ENCODE peak calls at places on chromosomes 11 and 22, in six cellular contexts. U is effector memory CD8-positive, alpha-beta T cell; V is CD8-positive, alpha-beta T cell; T is CD8-positive, alpha-beta memory T cell; Y is left lobe of liver; N is AML-193. H is an unnamed sample.

GRCh38 chr11:68970921-68971636 is 9.7 kb downstream of the MRGPRD start:
- DNase-seq in U (no peak), V (no peak), T (no peak), Y (no peak), N (no peak), H (no peak)

GRCh38 chr11:12066799-12067508 is 43.4 kb upstream of the MICAL2 start:
- DNase-seq in U (no peak), V (no peak), T (no peak), Y (no peak), N (peak), H (no peak)

GRCh38 chr11:9092846-9093778 is 1.7 kb upstream of the SCUBE2 start:
- DNase-seq in U (no peak), V (no peak), T (no peak), Y (no peak), N (peak), H (peak)

GRCh38 chr11:40168461-40168860 is 1291.0 kb downstream of the LRRC4C start:
- DNase-seq in U (no peak), V (no peak), T (no peak), Y (no peak), N (no peak), H (no peak)

GRCh38 chr11:109956124-109956793 is 136.9 kb upstream of the ZC3H12C start:
- DNase-seq in U (no peak), V (no peak), T (no peak), Y (no peak), N (no peak), H (no peak)

GRCh38 chr11:843818-844692 is 1.4 kb downstream of the TSPAN4 start:
- DNase-seq in U (no peak), V (no peak), T (no peak), Y (peak), N (peak), H (peak)

GRCh38 chr22:35995772-35996171 is 32.9 kb downstream of the RBFOX2 start:
- DNase-seq in U (no peak), V (no peak), T (no peak), Y (no peak), N (no peak), H (no peak)

GRCh38 chr11:94734563-94735275 is 33.4 kb upstream of the AMOTL1 start:
- DNase-seq in U (no peak), V (no peak), T (no peak), Y (no peak), N (no peak), H (no peak)

GRCh38 chr11:32433249-32434115 is 1.9 kb downstream of the WT1 start:
- DNase-seq in U (no peak), V (no peak), T (no peak), Y (no peak), N (no peak), H (no peak)

GRCh38 chr11:789951-790350 is at the start of gene CEND1:
- DNase-seq in U (no peak), V (no peak), T (no peak), Y (peak), N (no peak), H (no peak)

GRCh38 chr11:44010789-44011251 is 37.0 kb upstream of the ACCSL start:
- DNase-seq in U (no peak), V (no peak), T (no peak), Y (no peak), N (no peak), H (peak)

GRCh38 chr22:23604939-23605712 is 25.0 kb upstream of the IGLL1 start:
- DNase-seq in U (no peak), V (no peak), T (no peak), Y (no peak), N (no peak), H (no peak)

GRCh38 chr22:24175160-24175808 is 6.0 kb upstream of the SUSD2 start:
- DNase-seq in U (peak), V (peak), T (peak), Y (peak), N (peak), H (peak)

GRCh38 chr22:24420072-24420976 is 7.1 kb upstream of the ADORA2A start:
- DNase-seq in U (no peak), V (no peak), T (no peak), Y (peak), N (no peak), H (no peak)

GRCh38 chr11:346529-346928 is 22.8 kb upstream of the B4GALNT4 start:
- DNase-seq in U (no peak), V (no peak), T (no peak), Y (no peak), N (no peak), H (no peak)

GRCh38 chr11:7512525-7513209 is 1.1 kb upstream of the PPFIBP2 start:
- DNase-seq in U (no peak), V (peak), T (no peak), Y (peak), N (peak), H (peak)

GRCh38 chr11:10902301-10902700 is 44.4 kb upstream of the ZBED5 start:
- DNase-seq in U (no peak), V (no peak), T (no peak), Y (no peak), N (peak), H (no peak)

GRCh38 chr11:107576497-107577086 is 11.1 kb upstream of the ALKBH8 start:
- DNase-seq in U (peak), V (peak), T (peak), Y (no peak), N (peak), H (peak)

GRCh38 chr22:50259302-50259701 is 2.2 kb downstream of the MAPK12 start:
- DNase-seq in U (no peak), V (no peak), T (no peak), Y (no peak), N (no peak), H (no peak)

GRCh38 chr11:27563201-27563600 is 56.6 kb upstream of the LIN7C start:
- DNase-seq in U (no peak), V (no peak), T (no peak), Y (no peak), N (no peak), H (no peak)

GRCh38 chr11:93491941-93492340 is 51.2 kb downstream of the SMCO4 start:
- DNase-seq in U (no peak), V (no peak), T (no peak), Y (no peak), N (no peak), H (no peak)

GRCh38 chr22:46754110-46754799 is 8.2 kb upstream of the TBC1D22A start:
- DNase-seq in U (no peak), V (peak), T (no peak), Y (peak), N (peak), H (no peak)

GRCh38 chr22:23397618-23398567 is 182.2 kb downstream of the IGLL1 start:
- DNase-seq in U (no peak), V (no peak), T (no peak), Y (peak), N (no peak), H (no peak)

GRCh38 chr11:20109731-20110445 is 50.4 kb downstream of the DBX1 start:
- DNase-seq in U (no peak), V (no peak), T (no peak), Y (no peak), N (no peak), H (no peak)

GRCh38 chr11:86678296-86678695 is 5.9 kb upstream of the ME3 start:
- DNase-seq in U (no peak), V (no peak), T (no peak), Y (no peak), N (no peak), H (no peak)

GRCh38 chr22:29233503-29233902 is 27.8 kb downstream of the EMID1 start:
- DNase-seq in U (no peak), V (no peak), T (no peak), Y (no peak), N (no peak), H (no peak)

GRCh38 chr22:30932661-30933060 is 35.9 kb downstream of the MORC2 start:
- DNase-seq in U (no peak), V (no peak), T (no peak), Y (no peak), N (no peak), H (no peak)

GRCh38 chr11:12150831-12151382 is 40.5 kb downstream of the MICAL2 start:
- DNase-seq in U (no peak), V (no peak), T (no peak), Y (no peak), N (no peak), H (no peak)

H was measured in HAP-1.